ENCODE peak calls at places on chromosome 2, in five cellular contexts. One of them, this sample, is unnamed.
A peak's percentile ranks its signal among the peaks of the same experiment; 100 is the strongest.

GRCh38 chr2:230721712-230722111 is 9.1 kb downstream of the CAB39 start:
- DNase-seq in left lung: no peak
- DNase-seq in SJSA1: no peak
- DNase-seq in fibroblast of lung: peak; percentile 56
- DNase-seq in IMR-90: no peak
- DNase-seq in this sample: no peak

GRCh38 chr2:23924589-23925359 is 2.1 kb downstream of the ATAD2B start:
- DNase-seq in left lung: no peak
- DNase-seq in SJSA1: no peak
- DNase-seq in fibroblast of lung: no peak
- DNase-seq in IMR-90: no peak
- DNase-seq in this sample: no peak

GRCh38 chr2:119489232-119489952 is 34.9 kb downstream of the SCTR start:
- DNase-seq in left lung: no peak
- DNase-seq in SJSA1: no peak
- DNase-seq in fibroblast of lung: no peak
- DNase-seq in IMR-90: no peak
- DNase-seq in this sample: no peak

GRCh38 chr2:1609040-1609439 is 135.3 kb downstream of the PXDN start:
- DNase-seq in left lung: no peak
- DNase-seq in SJSA1: no peak
- DNase-seq in fibroblast of lung: no peak
- DNase-seq in IMR-90: no peak
- DNase-seq in this sample: no peak

GRCh38 chr2:199977984-199978415 is 22.6 kb downstream of the MAIP1 start:
- DNase-seq in left lung: no peak
- DNase-seq in SJSA1: peak; percentile 8
- DNase-seq in fibroblast of lung: peak; percentile 66
- DNase-seq in IMR-90: peak; percentile 82
- DNase-seq in this sample: no peak

GRCh38 chr2:217905906-217906305 is 96.9 kb downstream of the TNS1 start:
- DNase-seq in left lung: no peak
- DNase-seq in SJSA1: no peak
- DNase-seq in fibroblast of lung: no peak
- DNase-seq in IMR-90: no peak
- DNase-seq in this sample: no peak

GRCh38 chr2:201546576-201546975 is 95.0 kb downstream of the STRADB start:
- DNase-seq in left lung: no peak
- DNase-seq in SJSA1: peak; percentile 52
- DNase-seq in fibroblast of lung: no peak
- DNase-seq in IMR-90: peak; percentile 65
- DNase-seq in this sample: no peak

GRCh38 chr2:165277295-165277694 is 38.1 kb downstream of the SCN2A start:
- DNase-seq in left lung: no peak
- DNase-seq in SJSA1: no peak
- DNase-seq in fibroblast of lung: peak; percentile 66
- DNase-seq in IMR-90: peak; percentile 17
- DNase-seq in this sample: no peak

GRCh38 chr2:60530228-60530627 is 23.2 kb downstream of the BCL11A start:
- DNase-seq in left lung: no peak
- DNase-seq in SJSA1: no peak
- DNase-seq in fibroblast of lung: no peak
- DNase-seq in IMR-90: no peak
- DNase-seq in this sample: no peak

GRCh38 chr2:110869472-110870446 is 137.4 kb downstream of the ACOXL start:
- DNase-seq in left lung: no peak
- DNase-seq in SJSA1: peak; percentile 5
- DNase-seq in fibroblast of lung: peak; percentile 72
- DNase-seq in IMR-90: peak; percentile 18
- DNase-seq in this sample: no peak

GRCh38 chr2:191038241-191038725 is 24.3 kb upstream of the STAT1 start:
- DNase-seq in left lung: no peak
- DNase-seq in SJSA1: peak; percentile 87
- DNase-seq in fibroblast of lung: peak; percentile 74
- DNase-seq in IMR-90: peak; percentile 80
- DNase-seq in this sample: no peak

GRCh38 chr2:183000846-183001245 is 37.4 kb downstream of the NCKAP1 start:
- DNase-seq in left lung: no peak
- DNase-seq in SJSA1: no peak
- DNase-seq in fibroblast of lung: no peak
- DNase-seq in IMR-90: no peak
- DNase-seq in this sample: no peak

GRCh38 chr2:119352357-119352756 is 14.3 kb downstream of the C2orf76 start:
- DNase-seq in left lung: no peak
- DNase-seq in SJSA1: no peak
- DNase-seq in fibroblast of lung: no peak
- DNase-seq in IMR-90: no peak
- DNase-seq in this sample: no peak

GRCh38 chr2:159044804-159045286 is 76.4 kb downstream of the TANC1 start:
- DNase-seq in left lung: no peak
- DNase-seq in SJSA1: no peak
- DNase-seq in fibroblast of lung: peak; percentile 62
- DNase-seq in IMR-90: no peak
- DNase-seq in this sample: no peak

GRCh38 chr2:218618102-218618860 is 10.6 kb downstream of the PLCD4 start:
- DNase-seq in left lung: no peak
- DNase-seq in SJSA1: no peak
- DNase-seq in fibroblast of lung: no peak
- DNase-seq in IMR-90: no peak
- DNase-seq in this sample: no peak

GRCh38 chr2:160427629-160428424 is 65.8 kb downstream of the RBMS1 start:
- DNase-seq in left lung: no peak
- DNase-seq in SJSA1: peak; percentile 60
- DNase-seq in fibroblast of lung: peak; percentile 72
- DNase-seq in IMR-90: peak; percentile 87
- DNase-seq in this sample: no peak

GRCh38 chr2:39968037-39968436 is 189.0 kb upstream of the THUMPD2 start:
- DNase-seq in left lung: no peak
- DNase-seq in SJSA1: no peak
- DNase-seq in fibroblast of lung: no peak
- DNase-seq in IMR-90: no peak
- DNase-seq in this sample: no peak

GRCh38 chr2:85971369-85971768 is 82.6 kb upstream of the ST3GAL5 start:
- DNase-seq in left lung: no peak
- DNase-seq in SJSA1: no peak
- DNase-seq in fibroblast of lung: peak; percentile 68
- DNase-seq in IMR-90: peak; percentile 74
- DNase-seq in this sample: no peak

GRCh38 chr2:151260492-151261239 is 997 bp downstream of the RBM43 start:
- DNase-seq in left lung: no peak
- DNase-seq in SJSA1: no peak
- DNase-seq in fibroblast of lung: peak; percentile 46
- DNase-seq in IMR-90: peak; percentile 43
- DNase-seq in this sample: no peak

GRCh38 chr2:129877795-129878775 is 101.4 kb upstream of the RAB6C start:
- DNase-seq in left lung: no peak
- DNase-seq in SJSA1: peak; percentile 8
- DNase-seq in fibroblast of lung: peak; percentile 57
- DNase-seq in IMR-90: peak; percentile 51
- DNase-seq in this sample: peak; percentile 70

GRCh38 chr2:44942304-44943030 is 965 bp downstream of the SIX3 start:
- DNase-seq in left lung: no peak
- DNase-seq in SJSA1: no peak
- DNase-seq in fibroblast of lung: no peak
- DNase-seq in IMR-90: no peak
- DNase-seq in this sample: no peak

GRCh38 chr2:223469270-223470057 is 132.7 kb downstream of the SCG2 start:
- DNase-seq in left lung: peak; percentile 38
- DNase-seq in SJSA1: no peak
- DNase-seq in fibroblast of lung: peak; percentile 78
- DNase-seq in IMR-90: peak; percentile 87
- DNase-seq in this sample: no peak

GRCh38 chr2:52428224-52428623 is 1339.4 kb upstream of the CHAC2 start:
- DNase-seq in left lung: no peak
- DNase-seq in SJSA1: no peak
- DNase-seq in fibroblast of lung: no peak
- DNase-seq in IMR-90: no peak
- DNase-seq in this sample: no peak

GRCh38 chr2:101900375-101900774 is 91.4 kb upstream of the IL1R2 start:
- DNase-seq in left lung: no peak
- DNase-seq in SJSA1: no peak
- DNase-seq in fibroblast of lung: no peak
- DNase-seq in IMR-90: no peak
- DNase-seq in this sample: no peak

GRCh38 chr2:69686855-69687254 is 43.3 kb upstream of the AAK1 start:
- DNase-seq in left lung: peak; percentile 38
- DNase-seq in SJSA1: no peak
- DNase-seq in fibroblast of lung: no peak
- DNase-seq in IMR-90: no peak
- DNase-seq in this sample: no peak

GRCh38 chr2:25280066-25280687 is 61.5 kb downstream of the DNMT3A start:
- DNase-seq in left lung: no peak
- DNase-seq in SJSA1: no peak
- DNase-seq in fibroblast of lung: no peak
- DNase-seq in IMR-90: no peak
- DNase-seq in this sample: no peak

GRCh38 chr2:176910828-176911227 is 301.8 kb upstream of the HNRNPA3 start:
- DNase-seq in left lung: no peak
- DNase-seq in SJSA1: no peak
- DNase-seq in fibroblast of lung: no peak
- DNase-seq in IMR-90: no peak
- DNase-seq in this sample: no peak

GRCh38 chr2:151637284-151637781 is 96.9 kb downstream of the NEB start:
- DNase-seq in left lung: peak; percentile 38
- DNase-seq in SJSA1: no peak
- DNase-seq in fibroblast of lung: no peak
- DNase-seq in IMR-90: no peak
- DNase-seq in this sample: no peak

GRCh38 chr2:7094113-7094760 is 177.0 kb downstream of the RNF144A start:
- DNase-seq in left lung: no peak
- DNase-seq in SJSA1: no peak
- DNase-seq in fibroblast of lung: peak; percentile 39
- DNase-seq in IMR-90: no peak
- DNase-seq in this sample: no peak

GRCh38 chr2:26485725-26486418 is 7.9 kb upstream of the OTOF start:
- DNase-seq in left lung: no peak
- DNase-seq in SJSA1: no peak
- DNase-seq in fibroblast of lung: no peak
- DNase-seq in IMR-90: no peak
- DNase-seq in this sample: no peak
- H3K27me3 ChIP-seq in left lung: no peaks in the 10 kb centered on the region
- H3K27me3 ChIP-seq in SJSA1: no peaks in the 10 kb centered on the region
- H3K27me3 ChIP-seq in fibroblast of lung: peaks cover 10% of the 10 kb centered on the region
- H3K27me3 ChIP-seq in IMR-90: peaks cover 39% of the 10 kb centered on the region
- H3K27me3 ChIP-seq in this sample: no peaks in the 10 kb centered on the region

GRCh38 chr2:65411056-65411795 is 21.2 kb downstream of the SPRED2 start:
- DNase-seq in left lung: no peak
- DNase-seq in SJSA1: no peak
- DNase-seq in fibroblast of lung: no peak
- DNase-seq in IMR-90: no peak
- DNase-seq in this sample: no peak

GRCh38 chr2:65413106-65413505 is 19.3 kb downstream of the SPRED2 start:
- DNase-seq in left lung: no peak
- DNase-seq in SJSA1: no peak
- DNase-seq in fibroblast of lung: no peak
- DNase-seq in IMR-90: no peak
- DNase-seq in this sample: no peak

GRCh38 chr2:65416321-65416720 is 16.1 kb downstream of the SPRED2 start:
- DNase-seq in left lung: no peak
- DNase-seq in SJSA1: no peak
- DNase-seq in fibroblast of lung: no peak
- DNase-seq in IMR-90: no peak
- DNase-seq in this sample: no peak

GRCh38 chr2:65415091-65415490 is 17.3 kb downstream of the SPRED2 start:
- DNase-seq in left lung: no peak
- DNase-seq in SJSA1: no peak
- DNase-seq in fibroblast of lung: no peak
- DNase-seq in IMR-90: no peak
- DNase-seq in this sample: no peak

DNA sequence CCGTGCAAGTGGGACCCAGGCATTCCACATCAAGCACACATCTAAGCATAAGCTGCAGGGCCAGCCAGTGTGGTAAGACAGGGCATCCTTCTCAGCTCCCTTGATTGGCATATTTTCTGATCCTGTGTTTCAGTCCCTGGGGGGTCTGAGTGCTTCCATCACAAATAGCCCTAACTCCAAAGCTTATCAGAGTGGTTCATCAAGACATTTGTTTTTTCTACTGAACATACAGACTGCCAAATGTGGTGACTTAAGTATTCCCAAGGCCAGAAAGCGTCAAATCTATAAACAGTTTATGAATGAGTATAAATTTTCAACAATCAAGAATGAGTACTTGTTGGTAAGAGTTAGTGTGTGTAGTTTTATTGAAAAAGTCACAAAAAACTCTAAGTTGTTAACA is 18.8 kb downstream of the SPRED2 start:
- DNase-seq in left lung: no peak
- DNase-seq in SJSA1: peak; percentile 29
- DNase-seq in fibroblast of lung: peak; percentile 26
- DNase-seq in IMR-90: peak; percentile 68
- DNase-seq in this sample: no peak
- H3K4me3 ChIP-seq in left lung: no peak overlapping the region
- H3K4me3 ChIP-seq in SJSA1: no peak overlapping the region
- H3K4me3 ChIP-seq in fibroblast of lung: no peak overlapping the region
- H3K4me3 ChIP-seq in IMR-90: no peak overlapping the region
- H3K4me3 ChIP-seq in this sample: no peak overlapping the region

DNA sequence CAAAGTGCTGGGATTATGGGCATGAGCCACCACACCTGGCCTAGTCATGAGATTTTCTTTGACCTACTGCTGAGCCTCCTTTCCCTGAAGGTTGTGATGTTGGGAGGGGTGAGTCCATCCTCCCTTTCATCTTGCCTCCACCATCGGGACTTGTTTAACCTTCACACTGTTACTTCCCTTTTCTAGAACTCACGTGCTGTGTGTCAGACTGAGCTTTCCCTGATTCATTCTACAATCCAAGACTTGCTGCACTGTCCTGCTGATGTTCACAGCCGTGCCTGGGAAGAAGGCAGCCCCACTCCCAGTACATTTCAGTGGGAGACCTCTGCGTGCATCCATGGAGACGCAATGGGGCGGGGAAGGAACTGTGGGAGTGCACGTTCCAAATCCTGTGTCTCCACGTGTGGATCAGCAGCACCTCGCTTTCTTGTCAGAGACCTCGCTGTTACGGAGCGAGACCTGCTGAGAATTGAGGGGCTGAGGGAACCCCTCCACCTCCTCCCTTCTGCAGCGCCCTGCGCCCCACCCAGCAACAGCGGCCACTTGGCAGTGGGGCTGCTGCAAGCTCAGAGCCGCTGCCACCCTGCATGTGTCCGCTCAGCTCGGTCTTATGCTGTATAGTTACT is 10.6 kb downstream of the OXER1 start:
- DNase-seq in left lung: no peak
- DNase-seq in SJSA1: no peak
- DNase-seq in fibroblast of lung: no peak
- DNase-seq in IMR-90: no peak
- DNase-seq in this sample: no peak
- H3K4me1 ChIP-seq in left lung: no peaks in the 10 kb centered on the region
- H3K4me1 ChIP-seq in SJSA1: no peaks in the 10 kb centered on the region
- H3K4me1 ChIP-seq in fibroblast of lung: no peaks in the 10 kb centered on the region
- H3K4me1 ChIP-seq in IMR-90: no peaks in the 10 kb centered on the region
- H3K4me1 ChIP-seq in this sample: peaks cover 15% of the 10 kb centered on the region

DNA sequence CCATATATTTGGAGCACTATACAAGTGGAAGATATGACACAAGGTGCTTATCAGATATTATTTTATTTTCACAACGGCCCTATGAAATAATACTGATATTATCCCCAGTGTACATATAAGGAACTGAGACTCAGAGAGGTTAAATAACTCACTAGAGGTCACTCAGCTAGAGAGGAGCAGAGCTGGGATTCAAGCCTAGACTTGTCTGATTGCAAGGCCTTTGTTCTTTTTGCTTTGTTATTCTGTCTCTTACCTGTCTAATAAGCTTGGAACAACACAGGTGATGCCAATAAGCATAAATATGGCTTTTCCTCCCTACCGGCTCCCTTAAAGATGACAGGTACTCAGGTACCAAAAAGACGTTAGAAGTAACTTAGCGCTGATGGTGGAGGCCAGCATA is 4.8 kb upstream of the SLC40A1 start:
- DNase-seq in left lung: no peak
- DNase-seq in SJSA1: no peak
- DNase-seq in fibroblast of lung: no peak
- DNase-seq in IMR-90: no peak
- DNase-seq in this sample: no peak
- H3K27me3 ChIP-seq in left lung: peaks cover 4% of the 10 kb centered on the region
- H3K27me3 ChIP-seq in SJSA1: peaks cover 47% of the 10 kb centered on the region
- H3K27me3 ChIP-seq in fibroblast of lung: peaks cover 3% of the 10 kb centered on the region
- H3K27me3 ChIP-seq in IMR-90: peaks cover 2% of the 10 kb centered on the region
- H3K27me3 ChIP-seq in this sample: no peaks in the 10 kb centered on the region

This sample was measured in upper lobe of right lung.